ENCODE peak calls at places on chromosomes 4 and X, in seven cellular contexts. One of them, this sample, is unnamed.

GRCh38 chr4:8410066-8410600 is 30.4 kb downstream of the ACOX3 start:
- DNase-seq in fibroblast of lung: no peak
- DNase-seq in neural progenitor cell: no peak
- DNase-seq in PC-9: no peak
- DNase-seq in mammary epithelial cell: no peak
- DNase-seq in SK-N-MC: no peak
- DNase-seq in hepatocyte: no peak
- DNase-seq in this sample: no peak

GRCh38 chr4:165464813-165465381 is 86.1 kb downstream of the CPE start:
- DNase-seq in mammary epithelial cell: no peak
- DNase-seq in neural progenitor cell: peak; percentile 37
- DNase-seq in PC-9: no peak
- DNase-seq in hepatocyte: peak; percentile 64
- DNase-seq in fibroblast of lung: peak; percentile 73
- DNase-seq in SK-N-MC: peak; percentile 52
- DNase-seq in this sample: no peak

GRCh38 chr4:101682946-101683345 is 107.6 kb upstream of the BANK1 start:
- DNase-seq in PC-9: no peak
- DNase-seq in neural progenitor cell: no peak
- DNase-seq in mammary epithelial cell: no peak
- DNase-seq in fibroblast of lung: no peak
- DNase-seq in hepatocyte: no peak
- DNase-seq in SK-N-MC: no peak
- DNase-seq in this sample: no peak

GRCh38 chrX:123959281-123960063 is 2.0 kb upstream of the STAG2 start:
- DNase-seq in fibroblast of lung: peak; percentile 43
- DNase-seq in neural progenitor cell: peak; percentile 39
- DNase-seq in hepatocyte: peak; percentile 27
- DNase-seq in mammary epithelial cell: peak; percentile 28
- DNase-seq in PC-9: peak; percentile 24
- DNase-seq in SK-N-MC: no peak
- DNase-seq in this sample: no peak

GRCh38 chr4:120694973-120695372 is 227.6 kb downstream of the PRDM5 start:
- DNase-seq in neural progenitor cell: no peak
- DNase-seq in fibroblast of lung: peak; percentile 87
- DNase-seq in mammary epithelial cell: peak; percentile 75
- DNase-seq in hepatocyte: peak; percentile 72
- DNase-seq in PC-9: no peak
- DNase-seq in SK-N-MC: no peak
- DNase-seq in this sample: peak; percentile 56

GRCh38 chr4:80446664-80447063 is 111.1 kb downstream of the CFAP299 start:
- DNase-seq in fibroblast of lung: no peak
- DNase-seq in mammary epithelial cell: peak; percentile 57
- DNase-seq in SK-N-MC: no peak
- DNase-seq in neural progenitor cell: no peak
- DNase-seq in hepatocyte: no peak
- DNase-seq in PC-9: no peak
- DNase-seq in this sample: no peak

GRCh38 chr4:20805716-20806115 is 105.5 kb downstream of the PACRGL start:
- DNase-seq in SK-N-MC: no peak
- DNase-seq in PC-9: no peak
- DNase-seq in hepatocyte: no peak
- DNase-seq in mammary epithelial cell: peak; percentile 12
- DNase-seq in fibroblast of lung: no peak
- DNase-seq in neural progenitor cell: no peak
- DNase-seq in this sample: no peak

GRCh38 chr4:15893967-15894366 is 44.6 kb downstream of the FGFBP1 start:
- DNase-seq in neural progenitor cell: no peak
- DNase-seq in mammary epithelial cell: peak; percentile 99
- DNase-seq in PC-9: peak; percentile 52
- DNase-seq in hepatocyte: peak; percentile 67
- DNase-seq in fibroblast of lung: peak; percentile 78
- DNase-seq in SK-N-MC: no peak
- DNase-seq in this sample: peak; percentile 90

GRCh38 chrX:131741103-131741581 is 197.3 kb downstream of the OR13H1 start:
- DNase-seq in fibroblast of lung: no peak
- DNase-seq in hepatocyte: no peak
- DNase-seq in SK-N-MC: no peak
- DNase-seq in PC-9: no peak
- DNase-seq in mammary epithelial cell: peak; percentile 79
- DNase-seq in neural progenitor cell: no peak
- DNase-seq in this sample: no peak

DNA sequence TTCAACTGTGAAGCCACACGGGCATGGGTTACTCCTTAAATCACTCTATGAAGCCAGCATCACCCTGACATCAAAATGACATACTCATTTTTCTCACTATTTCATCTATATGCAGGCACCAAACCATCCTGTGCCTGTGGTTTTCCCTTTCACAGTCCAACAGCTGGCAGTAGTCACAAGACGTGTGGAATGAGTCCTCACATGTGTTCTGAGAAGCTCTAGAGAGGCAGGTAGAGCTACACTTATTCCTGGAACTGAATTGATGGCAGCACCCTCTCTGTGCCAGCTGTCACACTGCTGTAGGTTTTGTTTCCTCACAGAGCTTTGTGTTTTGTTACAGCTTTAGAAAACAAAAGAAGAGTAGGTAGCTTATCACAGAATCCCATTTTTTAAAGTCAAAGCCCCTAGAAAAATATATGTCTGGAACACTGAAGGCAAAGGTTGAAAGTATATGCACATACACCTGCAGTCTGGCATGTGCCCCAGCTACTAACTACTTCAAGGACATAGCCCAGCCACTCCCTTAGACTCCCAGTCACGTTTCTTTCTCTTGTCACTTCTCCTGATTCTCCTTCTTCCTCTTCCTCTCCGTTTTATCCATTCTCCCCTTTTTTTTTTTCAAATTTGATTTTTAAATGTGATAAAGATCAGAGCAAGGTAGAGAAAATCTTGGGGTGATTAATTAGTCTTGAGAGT is 107.1 kb downstream of the ANXA10 start:
- DNase-seq in neural progenitor cell: no peak
- DNase-seq in SK-N-MC: no peak
- DNase-seq in mammary epithelial cell: no peak
- DNase-seq in PC-9: no peak
- DNase-seq in fibroblast of lung: no peak
- DNase-seq in hepatocyte: no peak
- DNase-seq in this sample: no peak
- TF ChIP-seq EZH2 in neural progenitor cell: no peak
- TF ChIP-seq EZH2 in SK-N-MC: no peak
- TF ChIP-seq EZH2 in mammary epithelial cell: no peak
- TF ChIP-seq EZH2 in PC-9: no peak
- TF ChIP-seq EZH2 in fibroblast of lung: no peak
- TF ChIP-seq EZH2 in hepatocyte: no peak
- TF ChIP-seq EZH2 in this sample: no peak

GRCh38 chr4:66741081-66741480 is 804.2 kb downstream of the CENPC start:
- DNase-seq in neural progenitor cell: no peak
- DNase-seq in fibroblast of lung: no peak
- DNase-seq in hepatocyte: no peak
- DNase-seq in mammary epithelial cell: peak; percentile 70
- DNase-seq in PC-9: no peak
- DNase-seq in SK-N-MC: no peak
- DNase-seq in this sample: no peak
- TF ChIP-seq EZH2 in neural progenitor cell: no peak
- TF ChIP-seq EZH2 in fibroblast of lung: no peak
- TF ChIP-seq EZH2 in hepatocyte: no peak
- TF ChIP-seq EZH2 in mammary epithelial cell: no peak
- TF ChIP-seq EZH2 in PC-9: no peak
- TF ChIP-seq EZH2 in SK-N-MC: no peak
- TF ChIP-seq EZH2 in this sample: no peak

GRCh38 chr4:661856-662761 is 12.0 kb downstream of the ATP5ME start:
- DNase-seq in hepatocyte: no peak
- DNase-seq in SK-N-MC: no peak
- DNase-seq in PC-9: no peak
- DNase-seq in mammary epithelial cell: no peak
- DNase-seq in fibroblast of lung: no peak
- DNase-seq in neural progenitor cell: no peak
- DNase-seq in this sample: no peak

GRCh38 chr4:665381-665750 is 8.7 kb downstream of the ATP5ME start:
- DNase-seq in hepatocyte: no peak
- DNase-seq in fibroblast of lung: no peak
- DNase-seq in SK-N-MC: no peak
- DNase-seq in neural progenitor cell: no peak
- DNase-seq in PC-9: no peak
- DNase-seq in mammary epithelial cell: no peak
- DNase-seq in this sample: no peak

GRCh38 chr4:664713-665231 is 9.3 kb downstream of the ATP5ME start:
- DNase-seq in PC-9: no peak
- DNase-seq in SK-N-MC: no peak
- DNase-seq in fibroblast of lung: no peak
- DNase-seq in mammary epithelial cell: no peak
- DNase-seq in hepatocyte: no peak
- DNase-seq in neural progenitor cell: no peak
- DNase-seq in this sample: no peak

GRCh38 chr4:663046-663437 is 11.0 kb downstream of the ATP5ME start:
- DNase-seq in PC-9: no peak
- DNase-seq in fibroblast of lung: no peak
- DNase-seq in neural progenitor cell: no peak
- DNase-seq in hepatocyte: no peak
- DNase-seq in mammary epithelial cell: no peak
- DNase-seq in SK-N-MC: no peak
- DNase-seq in this sample: no peak

GRCh38 chr4:663438-664428 is 10.3 kb downstream of the ATP5ME start:
- DNase-seq in PC-9: peak; percentile 55
- DNase-seq in neural progenitor cell: peak; percentile 83
- DNase-seq in mammary epithelial cell: no peak
- DNase-seq in fibroblast of lung: no peak
- DNase-seq in hepatocyte: peak; percentile 82
- DNase-seq in SK-N-MC: no peak
- DNase-seq in this sample: no peak
- TF ChIP-seq EZH2 in PC-9: no peak
- TF ChIP-seq EZH2 in neural progenitor cell: no peak
- TF ChIP-seq EZH2 in mammary epithelial cell: no peak
- TF ChIP-seq EZH2 in fibroblast of lung: no peak
- TF ChIP-seq EZH2 in hepatocyte: no peak
- TF ChIP-seq EZH2 in SK-N-MC: no peak
- TF ChIP-seq EZH2 in this sample: no peak

GRCh38 chrX:44970709-44971108 is 97.7 kb downstream of the KDM6A start:
- DNase-seq in mammary epithelial cell: no peak
- DNase-seq in PC-9: no peak
- DNase-seq in SK-N-MC: no peak
- DNase-seq in fibroblast of lung: no peak
- DNase-seq in neural progenitor cell: no peak
- DNase-seq in hepatocyte: no peak
- DNase-seq in this sample: no peak
- TF ChIP-seq EZH2 in mammary epithelial cell: no peak
- TF ChIP-seq EZH2 in PC-9: no peak
- TF ChIP-seq EZH2 in SK-N-MC: no peak
- TF ChIP-seq EZH2 in fibroblast of lung: no peak
- TF ChIP-seq EZH2 in neural progenitor cell: no peak
- TF ChIP-seq EZH2 in hepatocyte: no peak
- TF ChIP-seq EZH2 in this sample: no peak